ENCODE peak calls at places on chromosomes 11 and 22, in nine cellular contexts. E, Z, K, J, O, U, F, T and N are unnamed samples.
A peak's percentile ranks its signal among the peaks of the same experiment; 100 is the strongest.

GRCh38 chr11:13782395-13783080 is 114.1 kb downstream of the FAR1 start:
- DNase-seq in E (no peak), Z (no peak), K (no peak), J (no peak), O (no peak), U (no peak), F (no peak), T (no peak), N (no peak)

GRCh38 chr11:103031834-103032233 is 60.1 kb downstream of the DCUN1D5 start:
- DNase-seq in E (no peak), Z (no peak), K (no peak), J (no peak), O (no peak), U (no peak), F (no peak), T (no peak), N (no peak)

GRCh38 chr22:38754247-38755154 is 1.3 kb downstream of the SUN2 start:
- DNase-seq in E (peak; percentile 97), Z (peak; percentile 62), K (peak; percentile 92), J (peak; percentile 93), O (peak; percentile 67), U (peak; percentile 88), F (peak; percentile 84), T (peak; percentile 50), N (peak; percentile 90)

GRCh38 chr11:73217131-73217809 is 811 bp upstream of the P2RY2 start:
- DNase-seq in E (no peak), Z (peak; percentile 60), K (no peak), J (peak; percentile 62), O (no peak), U (peak; percentile 66), F (peak; percentile 75), T (no peak), N (no peak)

GRCh38 chr22:28398355-28398754 is 281.3 kb downstream of the TTC28 start:
- DNase-seq in E (no peak), Z (no peak), K (no peak), J (no peak), O (no peak), U (no peak), F (no peak), T (no peak), N (no peak)

GRCh38 chr11:62552931-62553838 is 6.6 kb upstream of the AHNAK start:
- DNase-seq in E (peak; percentile 91), Z (peak; percentile 96), K (peak; percentile 91), J (peak; percentile 95), O (no peak), U (peak; percentile 84), F (peak; percentile 86), T (peak; percentile 79), N (peak; percentile 87)

GRCh38 chr11:112539165-112539564 is 278.5 kb upstream of the PLET1 start:
- DNase-seq in E (no peak), Z (no peak), K (no peak), J (no peak), O (no peak), U (no peak), F (no peak), T (no peak), N (no peak)

GRCh38 chr11:43393765-43394355 is 35.1 kb downstream of the TTC17 start:
- DNase-seq in E (no peak), Z (peak; percentile 85), K (peak; percentile 75), J (no peak), O (no peak), U (peak; percentile 73), F (peak; percentile 54), T (peak; percentile 35), N (no peak)

GRCh38 chr11:34013893-34014571 is 37.5 kb upstream of the CAPRIN1 start:
- DNase-seq in E (no peak), Z (no peak), K (no peak), J (no peak), O (no peak), U (no peak), F (no peak), T (no peak), N (no peak)

GRCh38 chr11:74366576-74366975 is 31.7 kb downstream of the PGM2L1 start:
- DNase-seq in E (no peak), Z (no peak), K (no peak), J (no peak), O (no peak), U (no peak), F (no peak), T (no peak), N (no peak)

GRCh38 chr11:109668973-109669634 is 247.1 kb downstream of the C11orf87 start:
- DNase-seq in E (no peak), Z (no peak), K (no peak), J (no peak), O (no peak), U (no peak), F (no peak), T (no peak), N (no peak)

GRCh38 chr11:44681698-44682097 is 45.1 kb upstream of the TSPAN18 start:
- DNase-seq in E (no peak), Z (peak; percentile 46), K (no peak), J (no peak), O (no peak), U (no peak), F (no peak), T (no peak), N (no peak)

GRCh38 chr11:67639438-67639859 is at the start of gene TBX10:
- DNase-seq in E (no peak), Z (no peak), K (no peak), J (peak; percentile 43), O (no peak), U (no peak), F (no peak), T (no peak), N (no peak)

GRCh38 chr22:46652081-46652929 is 32.1 kb downstream of the GRAMD4 start:
- DNase-seq in E (no peak), Z (peak; percentile 61), K (no peak), J (no peak), O (peak; percentile 91), U (peak; percentile 83), F (peak; percentile 69), T (peak; percentile 79), N (no peak)

GRCh38 chr22:20105456-20106204 is 10.3 kb upstream of the RANBP1 start:
- DNase-seq in E (no peak), Z (no peak), K (no peak), J (no peak), O (no peak), U (no peak), F (no peak), T (no peak), N (no peak)

GRCh38 chr22:46051646-46052045 is 74.7 kb upstream of the WNT7B start:
- DNase-seq in E (no peak), Z (no peak), K (peak; percentile 21), J (peak; percentile 56), O (no peak), U (peak; percentile 41), F (peak; percentile 32), T (no peak), N (no peak)

GRCh38 chr11:126319374-126319740 is 15.5 kb downstream of the DCPS start:
- DNase-seq in E (no peak), Z (no peak), K (no peak), J (peak; percentile 29), O (no peak), U (no peak), F (peak; percentile 29), T (no peak), N (peak; percentile 28)

GRCh38 chr11:85821636-85822035 is 10.7 kb upstream of the SYTL2 start:
- DNase-seq in E (peak; percentile 54), Z (no peak), K (peak; percentile 57), J (no peak), O (no peak), U (no peak), F (no peak), T (no peak), N (no peak)

DNA sequence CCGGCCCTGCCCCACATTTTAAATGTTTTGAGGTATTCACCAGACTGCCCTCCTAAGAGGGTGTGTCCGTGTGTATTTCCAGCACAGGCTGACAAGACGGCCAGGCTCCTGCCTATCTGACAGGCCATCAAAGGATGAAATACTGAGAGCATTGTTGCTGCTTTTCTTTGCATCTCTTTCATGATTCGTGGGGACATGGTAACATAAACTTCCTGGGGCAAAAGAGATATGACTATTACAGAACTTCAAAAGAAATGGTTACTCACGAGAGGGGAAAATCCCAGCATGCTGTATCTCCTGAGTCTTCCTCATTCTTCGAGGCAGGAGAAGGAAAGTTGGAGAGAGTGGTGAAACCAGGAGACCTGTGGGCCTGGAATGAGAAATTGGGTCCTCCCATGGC is 10.3 kb upstream of the BIK start:
- DNase-seq in E (no peak), Z (no peak), K (no peak), J (no peak), O (peak; percentile 51), U (no peak), F (no peak), T (no peak), N (no peak)
- H3K4me1 ChIP-seq in E (no peaks in the 10 kb centered on the region), Z (peaks cover 41% of the 10 kb centered on the region), K (peaks cover 16% of the 10 kb centered on the region), J (no peaks in the 10 kb centered on the region), O (peaks cover 53% of the 10 kb centered on the region), U (peaks cover 17% of the 10 kb centered on the region), F (peaks cover 12% of the 10 kb centered on the region), T (peaks cover 3% of the 10 kb centered on the region), N (no peaks in the 10 kb centered on the region)

GRCh38 chr22:16818538-16818937 is 6.7 kb downstream of the XKR3 start:
- DNase-seq in E (no peak), Z (no peak), K (no peak), J (no peak), O (no peak), U (no peak), F (no peak), T (no peak), N (no peak)
- TF ChIP-seq POLR2A in E (no peak), Z (no peak), K (no peak), J (no peak), O (no peak), U (no peak), F (no peak), T (no peak), N (no peak)

DNA sequence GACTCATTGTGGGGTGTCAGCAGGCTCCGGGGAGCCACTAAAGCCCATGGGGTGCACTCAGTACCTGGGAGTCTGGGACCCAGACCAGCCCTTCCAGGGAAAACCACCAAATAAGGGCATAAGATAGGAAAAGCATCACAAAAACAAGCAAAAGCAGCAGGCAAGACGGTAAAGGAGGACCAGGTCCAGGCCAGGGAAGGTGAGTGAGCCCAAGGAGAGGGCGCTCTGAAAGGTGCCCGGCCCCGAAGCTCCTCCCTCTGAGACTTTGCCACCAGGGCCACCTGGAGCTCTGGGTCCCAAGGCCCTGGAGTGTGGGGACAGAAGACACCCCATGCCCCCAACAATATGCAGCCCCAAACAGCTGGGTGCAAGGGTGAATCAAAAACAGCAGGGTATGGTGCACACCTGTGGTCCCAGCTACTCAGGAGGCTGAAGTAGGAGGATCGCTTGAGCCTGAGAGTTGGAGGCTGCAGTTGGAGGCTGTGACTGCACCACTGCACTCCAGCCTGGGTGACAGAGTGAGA is 5.2 kb upstream of the IL17REL start:
- DNase-seq in E (no peak), Z (no peak), K (no peak), J (peak; percentile 35), O (no peak), U (no peak), F (no peak), T (no peak), N (no peak)
- H3K27me3 ChIP-seq in E (peaks cover 7% of the 10 kb centered on the region), Z (peaks cover 35% of the 10 kb centered on the region), K (peaks cover 52% of the 10 kb centered on the region), J (peaks cover 48% of the 10 kb centered on the region), O (peaks cover 10% of the 10 kb centered on the region), U (no peaks in the 10 kb centered on the region), F (peaks cover 4% of the 10 kb centered on the region), T (peaks cover 49% of the 10 kb centered on the region), N (peaks cover 53% of the 10 kb centered on the region)

DNA sequence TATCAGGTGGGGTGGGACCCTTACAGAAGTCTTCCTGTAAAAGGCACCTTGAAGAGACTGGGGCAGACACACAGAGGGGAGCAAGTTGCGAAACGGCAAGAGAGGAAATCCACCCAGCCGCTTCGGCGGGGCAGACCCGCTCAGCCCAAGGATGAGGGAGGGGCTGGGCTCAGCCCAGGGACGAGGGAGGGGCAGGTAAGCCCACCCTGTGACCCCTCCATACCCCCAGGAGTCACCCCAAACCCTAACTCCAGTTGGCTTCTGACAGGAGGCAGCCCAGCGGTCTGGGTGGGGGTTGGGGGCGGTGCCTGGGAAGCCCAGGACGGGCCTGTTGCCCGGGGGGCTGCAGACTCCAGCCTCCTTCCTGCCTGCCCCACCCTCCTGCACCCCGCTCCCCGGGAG is 971 bp downstream of the OSBPL5 start:
- DNase-seq in E (no peak), Z (peak; percentile 19), K (no peak), J (peak; percentile 71), O (no peak), U (no peak), F (peak; percentile 61), T (peak; percentile 33), N (no peak)
- H3K4me1 ChIP-seq in E (peaks cover 7% of the 10 kb centered on the region), Z (peaks cover 42% of the 10 kb centered on the region), K (peaks cover 67% of the 10 kb centered on the region), J (peaks cover 63% of the 10 kb centered on the region), O (no peaks in the 10 kb centered on the region), U (no peaks in the 10 kb centered on the region), F (peaks cover 24% of the 10 kb centered on the region), T (peaks cover 43% of the 10 kb centered on the region), N (peaks cover 17% of the 10 kb centered on the region)